ENCODE peak calls at places on chromosomes 1 and 21, in four cellular contexts. Z is HCT116, N is GM06990, A is GM23338. J is an unnamed sample.

GRCh38 chr1:90936061-90936460 is 85.8 kb downstream of the ZNF644 start:
- DNase-seq in Z (no peak), N (no peak), A (no peak), J (no peak)

GRCh38 chr1:67441183-67441582 is 11.0 kb upstream of the SERBP1 start:
- DNase-seq in Z (no peak), N (no peak), A (no peak), J (peak)

GRCh38 chr21:38660333-38661295 is 145.1 kb upstream of the ETS2 start:
- DNase-seq in Z (no peak), N (peak), A (peak), J (no peak)

GRCh38 chr1:234398849-234399381 is 25.7 kb downstream of the COA6 start:
- DNase-seq in Z (no peak), N (peak), A (no peak), J (no peak)

GRCh38 chr1:33143181-33143580 is 38.7 kb downstream of the TRIM62 start:
- DNase-seq in Z (no peak), N (no peak), A (no peak), J (no peak)

GRCh38 chr1:72498393-72498792 is 216.1 kb upstream of the NEGR1 start:
- DNase-seq in Z (no peak), N (no peak), A (no peak), J (no peak)

GRCh38 chr21:42220138-42220701 is 1.3 kb downstream of the ABCG1 start:
- DNase-seq in Z (no peak), N (peak), A (peak), J (peak)

GRCh38 chr1:228149341-228150020 is at the start of gene GJC2:
- DNase-seq in Z (no peak), N (peak), A (peak), J (no peak)

GRCh38 chr1:58047265-58047858 is 499.2 kb downstream of the OMA1 start:
- DNase-seq in Z (no peak), N (no peak), A (peak), J (peak)

GRCh38 chr1:100164226-100164625 is 13.8 kb downstream of the LRRC39 start:
- DNase-seq in Z (no peak), N (no peak), A (no peak), J (no peak)

GRCh38 chr1:113479713-113480676 is 89.7 kb downstream of the MAGI3 start:
- DNase-seq in Z (no peak), N (no peak), A (no peak), J (no peak)

GRCh38 chr1:183604048-183604808 is 14.0 kb upstream of the NCF2 start:
- DNase-seq in Z (no peak), N (peak), A (no peak), J (no peak)

GRCh38 chr1:12196641-12197482 is 30.1 kb downstream of the TNFRSF1B start:
- DNase-seq in Z (no peak), N (no peak), A (peak), J (no peak)

GRCh38 chr1:50038235-50038809 is 14.6 kb upstream of the AGBL4 start:
- DNase-seq in Z (no peak), N (no peak), A (no peak), J (no peak)

GRCh38 chr1:176843352-176844297 is 320.9 kb downstream of the ASTN1 start:
- DNase-seq in Z (peak), N (no peak), A (peak), J (peak)

GRCh38 chr1:28163496-28164120 is 12.9 kb downstream of the PTAFR start:
- DNase-seq in Z (no peak), N (no peak), A (no peak), J (no peak)

GRCh38 chr1:196309386-196309785 is 298.9 kb downstream of the KCNT2 start:
- DNase-seq in Z (peak), N (no peak), A (peak), J (no peak)

GRCh38 chr1:109726007-109726406 is 14.0 kb downstream of the GSTM5 start:
- DNase-seq in Z (no peak), N (no peak), A (no peak), J (no peak)

GRCh38 chr1:91014475-91014874 is 7.4 kb downstream of the ZNF644 start:
- DNase-seq in Z (no peak), N (no peak), A (no peak), J (peak)

GRCh38 chr1:109392037-109392787 is 5.5 kb downstream of the SORT1 start:
- DNase-seq in Z (no peak), N (no peak), A (no peak), J (no peak)

GRCh38 chr1:83033682-83034081 is 965.2 kb downstream of the TTLL7 start:
- DNase-seq in Z (no peak), N (no peak), A (no peak), J (no peak)

DNA sequence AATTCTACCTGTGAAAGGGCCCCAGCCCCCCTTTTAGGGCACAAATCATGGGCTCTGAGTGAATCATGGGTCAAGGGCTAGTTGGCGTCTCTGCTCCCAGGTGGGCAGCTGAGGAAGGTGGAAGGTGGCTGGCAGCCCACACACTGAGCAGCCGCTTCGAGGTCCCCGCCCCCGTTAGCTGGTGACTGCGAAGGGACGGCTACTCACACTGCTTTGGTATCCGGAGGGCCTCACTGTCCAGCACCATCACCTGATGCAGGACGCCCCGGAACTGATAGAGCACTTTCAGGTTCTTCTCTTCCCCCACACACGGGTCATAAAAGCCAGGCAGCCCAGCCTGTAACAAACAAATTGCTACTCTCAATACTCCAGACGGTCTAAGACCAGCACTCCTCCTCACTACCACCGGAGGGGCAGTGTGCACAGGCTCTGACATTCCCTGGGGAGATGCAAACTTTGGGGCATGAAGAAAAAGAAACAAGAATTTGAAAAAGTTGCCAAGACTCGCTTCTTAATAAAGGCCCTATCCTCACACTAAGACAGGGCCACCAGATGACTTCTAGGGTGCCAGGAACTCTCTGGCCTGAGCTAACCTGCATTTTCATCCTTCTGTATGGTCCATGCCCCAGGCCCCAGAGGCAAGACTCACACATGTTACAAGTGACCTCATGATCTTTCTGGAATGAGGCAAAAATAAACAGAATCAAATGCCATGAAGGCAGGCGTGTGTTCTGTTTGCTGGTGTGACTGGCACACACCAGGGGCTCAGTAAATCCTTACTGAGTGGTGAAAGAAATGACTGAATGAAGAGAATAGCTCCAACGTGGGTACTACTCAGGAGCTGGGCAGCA is 11.5 kb downstream of the THAP3 start:
- DNase-seq in Z (no peak), N (no peak), A (no peak), J (no peak)
- TF ChIP-seq CTCF in Z (no peak), N (no peak), A (no peak), J (no peak)

GRCh38 chr1:225845633-225846259 is 35.8 kb downstream of the EPHX1 start:
- DNase-seq in Z (peak), N (no peak), A (peak), J (peak)
- TF ChIP-seq CTCF in Z (peak), N (peak), A (peak), J (peak)

DNA sequence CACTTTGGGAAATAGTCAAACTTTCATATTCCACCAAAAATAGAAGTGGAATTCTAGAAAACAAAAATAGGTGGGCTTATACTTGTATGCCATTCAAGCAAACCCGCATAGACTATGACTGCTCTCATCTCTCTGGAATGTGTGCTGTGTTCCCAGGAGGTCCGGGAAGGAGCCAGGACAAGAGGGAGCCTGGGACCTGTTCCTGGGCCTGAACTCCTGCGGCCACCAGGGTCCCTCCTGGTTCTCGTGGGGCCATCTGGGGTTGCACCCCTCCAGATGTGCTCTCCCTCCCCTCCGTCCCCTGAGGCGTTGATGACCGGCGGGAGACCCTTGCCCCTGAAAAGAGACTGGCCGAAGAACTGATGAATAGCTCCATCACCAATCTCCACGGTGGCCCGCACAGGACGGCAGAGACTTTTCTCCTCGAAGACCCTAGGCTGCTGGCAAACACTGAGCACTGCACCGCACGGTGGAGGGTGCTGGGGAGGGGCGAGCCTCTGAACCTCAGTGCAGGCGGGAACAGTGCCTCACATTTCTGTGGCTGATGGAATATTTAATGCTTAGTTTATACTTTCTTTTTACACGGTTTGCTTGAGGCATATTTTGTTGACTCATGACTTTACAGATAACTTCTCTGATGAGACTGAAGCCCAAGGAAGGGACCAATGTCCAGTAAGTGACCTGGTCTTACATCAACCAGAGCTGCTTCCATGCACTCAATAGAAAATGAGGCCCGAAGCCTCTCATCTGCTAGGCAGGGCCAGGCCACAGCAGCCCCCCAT is 9.6 kb upstream of the ADARB1 start:
- DNase-seq in Z (no peak), N (no peak), A (no peak), J (no peak)
- TF ChIP-seq CTCF in Z (no peak), N (no peak), A (no peak), J (no peak)

DNA sequence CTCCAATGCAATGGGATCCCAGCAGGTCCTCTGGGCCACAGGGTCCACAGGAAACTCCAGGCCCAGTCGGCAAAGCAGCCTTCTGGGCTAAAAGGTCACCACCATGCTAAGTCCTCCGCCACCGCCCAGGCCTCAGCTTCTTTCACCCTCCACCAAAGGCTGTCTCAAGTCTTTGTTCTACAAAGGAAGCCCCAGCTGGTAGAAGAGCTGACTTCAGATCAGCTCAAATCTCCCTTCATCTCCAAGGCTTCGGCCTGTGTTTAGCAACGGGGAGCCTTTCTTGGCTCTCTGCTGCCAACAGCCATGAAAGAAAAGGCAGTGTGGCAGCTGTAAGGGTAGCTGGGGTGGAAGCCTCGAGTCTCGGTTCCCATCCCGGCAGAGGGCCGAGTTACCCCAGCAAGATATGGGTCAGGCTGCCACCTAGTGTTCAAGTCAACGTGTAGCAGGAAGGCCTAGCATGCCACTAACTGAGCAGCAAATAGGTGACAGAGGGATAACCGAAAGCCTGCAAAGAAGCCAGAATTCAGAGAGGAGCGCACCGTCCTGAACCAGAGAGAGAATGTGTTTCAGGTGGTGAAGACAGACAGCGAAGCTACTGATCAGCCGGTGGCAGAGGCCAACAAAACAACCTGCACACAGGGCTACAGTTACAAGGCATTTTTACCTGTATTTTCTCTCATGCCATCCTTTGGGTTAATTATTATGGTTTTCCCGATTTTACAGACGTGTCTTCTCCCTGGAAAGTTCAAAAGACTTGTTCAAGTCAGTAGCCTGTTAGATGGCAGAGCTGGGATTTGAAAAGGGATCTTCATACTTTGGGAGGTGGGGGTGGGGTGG is 26.8 kb upstream of the CRNN start:
- DNase-seq in Z (peak), N (peak), A (peak), J (peak)
- TF ChIP-seq CTCF in Z (peak), N (peak), A (peak), J (peak)

GRCh38 chr1:26831059-26831458 is 4.6 kb downstream of the ZDHHC18 start:
- DNase-seq in Z (no peak), N (no peak), A (no peak), J (no peak)

GRCh38 chr1:26828352-26829093 is 2.0 kb downstream of the ZDHHC18 start:
- DNase-seq in Z (no peak), N (peak), A (no peak), J (no peak)

GRCh38 chr1:26827205-26827604 is 717 bp downstream of the ZDHHC18 start:
- DNase-seq in Z (no peak), N (no peak), A (no peak), J (no peak)

GRCh38 chr1:26827663-26828062 is 1.2 kb downstream of the ZDHHC18 start:
- DNase-seq in Z (no peak), N (no peak), A (peak), J (no peak)

GRCh38 chr1:26829214-26829911 is 2.9 kb downstream of the ZDHHC18 start:
- DNase-seq in Z (no peak), N (no peak), A (no peak), J (no peak)
- TF ChIP-seq CTCF in Z (no peak), N (no peak), A (no peak), J (no peak)

GRCh38 chr1:53365405-53366063 is 37.7 kb upstream of the LRP8 start:
- DNase-seq in Z (no peak), N (no peak), A (no peak), J (no peak)

GRCh38 chr1:53361541-53361961 is 33.7 kb upstream of the LRP8 start:
- DNase-seq in Z (no peak), N (no peak), A (no peak), J (no peak)

GRCh38 chr1:53362270-53362669 is 34.4 kb upstream of the LRP8 start:
- DNase-seq in Z (no peak), N (no peak), A (no peak), J (no peak)

GRCh38 chr1:53359934-53360276 is 32.0 kb upstream of the LRP8 start:
- DNase-seq in Z (no peak), N (no peak), A (no peak), J (no peak)

DNA sequence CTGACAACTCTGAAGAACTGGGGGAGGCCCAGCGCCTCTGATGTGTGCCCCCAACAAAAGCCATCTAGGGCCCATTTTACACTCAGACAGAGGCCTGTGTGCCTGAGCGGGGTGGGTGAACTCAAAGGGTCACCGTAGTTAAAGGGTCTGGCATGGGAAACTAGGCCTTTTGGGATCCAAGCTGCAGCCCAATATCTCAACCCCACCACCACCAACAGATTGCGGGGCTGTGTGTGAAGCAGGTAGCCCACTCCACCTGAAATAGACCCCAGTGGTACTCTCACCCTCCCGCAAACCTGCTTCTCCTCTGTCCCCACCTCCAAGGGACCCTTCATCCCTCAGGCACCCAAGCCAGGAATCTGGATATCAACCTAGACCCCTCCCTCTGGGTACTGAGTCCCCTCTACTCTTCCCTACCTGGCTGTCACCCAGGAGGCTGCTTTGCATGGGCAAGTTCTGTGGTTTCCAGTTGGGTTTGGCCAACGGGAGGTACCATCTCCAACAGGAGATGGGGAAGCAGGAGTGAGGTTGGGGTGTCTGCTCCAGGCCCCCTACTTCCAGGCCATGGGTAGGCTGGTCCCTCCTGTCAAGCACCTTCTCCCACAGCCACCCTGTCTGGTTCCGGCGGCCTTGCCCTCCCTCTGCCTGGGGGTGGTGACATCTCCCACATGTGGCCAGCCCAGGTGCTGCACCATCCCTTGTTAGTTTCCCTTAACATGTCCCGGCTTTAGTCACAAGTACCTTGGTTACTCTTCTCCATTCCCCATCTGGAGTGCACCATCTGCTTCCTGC is 35.2 kb upstream of the LRP8 start:
- DNase-seq in Z (no peak), N (peak), A (peak), J (no peak)
- TF ChIP-seq CTCF in Z (no peak), N (peak), A (no peak), J (no peak)

GRCh38 chr1:215992620-215993019 is 425.5 kb downstream of the KCTD3 start:
- DNase-seq in Z (no peak), N (no peak), A (peak), J (peak)
- TF ChIP-seq CTCF in Z (no peak), N (peak), A (peak), J (peak)

DNA sequence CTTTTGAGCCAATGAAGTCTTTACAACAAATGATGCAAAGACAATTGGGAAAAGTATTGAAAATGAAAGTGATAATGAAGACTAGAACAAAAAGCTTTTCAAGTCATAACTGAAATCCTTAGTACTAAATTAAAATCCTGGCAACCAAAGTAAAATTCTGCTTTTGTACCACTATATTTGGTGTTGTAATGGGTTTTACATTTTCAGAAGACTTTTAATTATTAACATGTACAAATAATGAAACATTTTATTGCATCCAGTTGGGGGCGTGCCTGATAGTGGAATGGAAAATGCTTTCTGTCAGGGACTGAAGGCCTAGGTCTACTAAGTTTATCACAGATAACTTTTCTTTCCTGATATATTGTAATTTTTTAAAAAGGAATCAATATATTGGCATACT is 89.4 kb downstream of the SDCCAG8 start:
- DNase-seq in Z (no peak), N (peak), A (no peak), J (peak)
- TF ChIP-seq CTCF in Z (peak), N (no peak), A (peak), J (no peak)

GRCh38 chr1:151759241-151759640 is 4.1 kb downstream of the MRPL9 start:
- DNase-seq in Z (no peak), N (no peak), A (no peak), J (no peak)

GRCh38 chr1:151760597-151761385 is 2.5 kb downstream of the MRPL9 start:
- DNase-seq in Z (no peak), N (no peak), A (no peak), J (no peak)

GRCh38 chr1:151763990-151764389 is 694 bp upstream of the MRPL9 start:
- DNase-seq in Z (no peak), N (no peak), A (no peak), J (no peak)

GRCh38 chr1:151762941-151763921 is at the start of gene MRPL9:
- DNase-seq in Z (peak), N (peak), A (peak), J (peak)
- TF ChIP-seq CTCF in Z (no peak), N (no peak), A (no peak), J (no peak)